ENCODE peak calls at places on chromosomes 11 and 22, in five cellular contexts. S, Q, J, X and F are unnamed samples. For H3K27me3 and H3K9me3, the result is how much of the 10 kb centered on the place peaks cover.

GRCh38 chr11:121929581-121929980 is 186.4 kb downstream of the BLID start:
- DNase-seq in S (no peak), Q (no peak), J (peak), X (no peak), F (peak)

GRCh38 chr22:31125521-31126117 is 2.9 kb downstream of the INPP5J start:
- DNase-seq in S (no peak), Q (no peak), J (no peak), X (no peak), F (no peak)

GRCh38 chr11:843818-844692 is 1.4 kb downstream of the TSPAN4 start:
- DNase-seq in S (peak), Q (no peak), J (peak), X (no peak), F (peak)

GRCh38 chr11:17014774-17015638 is 792 bp upstream of the PLEKHA7 start:
- DNase-seq in S (no peak), Q (peak), J (no peak), X (peak), F (peak)

GRCh38 chr11:282630-283360 is 4.6 kb downstream of the NLRP6 start:
- DNase-seq in S (no peak), Q (no peak), J (no peak), X (no peak), F (no peak)

GRCh38 chr22:29716814-29717213 is 3.0 kb upstream of the CABP7 start:
- DNase-seq in S (no peak), Q (no peak), J (peak), X (peak), F (peak)

GRCh38 chr11:117381481-117381880 is 53.8 kb downstream of the CEP164 start:
- DNase-seq in S (no peak), Q (no peak), J (no peak), X (no peak), F (no peak)

GRCh38 chr22:42228480-42228879 is 42.0 kb downstream of the TCF20 start:
- DNase-seq in S (no peak), Q (no peak), J (no peak), X (no peak), F (no peak)

GRCh38 chr22:32531955-32532818 is 57.6 kb downstream of the FBXO7 start:
- DNase-seq in S (peak), Q (no peak), J (peak), X (no peak), F (peak)

GRCh38 chr11:44171518-44171917 is 76.0 kb downstream of the EXT2 start:
- DNase-seq in S (no peak), Q (no peak), J (no peak), X (no peak), F (no peak)

GRCh38 chr11:60810151-60810550 is 25.0 kb downstream of the MS4A10 start:
- DNase-seq in S (no peak), Q (no peak), J (no peak), X (no peak), F (no peak)

GRCh38 chr11:30960387-30960992 is 374.3 kb upstream of the MPPED2 start:
- DNase-seq in S (no peak), Q (no peak), J (peak), X (peak), F (no peak)

GRCh38 chr11:45362636-45363035 is 76.5 kb upstream of the SYT13 start:
- DNase-seq in S (no peak), Q (no peak), J (no peak), X (no peak), F (no peak)

GRCh38 chr22:27133951-27134664 is 476.7 kb downstream of the MIAT start:
- DNase-seq in S (no peak), Q (no peak), J (peak), X (no peak), F (peak)

GRCh38 chr22:17157714-17158113 is 1.4 kb downstream of the HDHD5 start:
- DNase-seq in S (no peak), Q (no peak), J (no peak), X (no peak), F (no peak)

GRCh38 chr11:93775289-93775688 is 8.8 kb upstream of the MED17 start:
- DNase-seq in S (no peak), Q (no peak), J (no peak), X (peak), F (no peak)

GRCh38 chr11:64536396-64536935 is 54.6 kb upstream of the SLC22A12 start:
- DNase-seq in S (no peak), Q (no peak), J (peak), X (no peak), F (no peak)

GRCh38 chr22:33918676-33919590 is 1.3 kb downstream of the LARGE1 start:
- DNase-seq in S (no peak), Q (no peak), J (peak), X (no peak), F (no peak)

GRCh38 chr11:130859896-130860295 is 56.4 kb downstream of the SNX19 start:
- DNase-seq in S (no peak), Q (no peak), J (no peak), X (no peak), F (no peak)

GRCh38 chr11:2138075-2138435 is 1.1 kb downstream of the IGF2 start:
- DNase-seq in S (no peak), Q (no peak), J (no peak), X (no peak), F (no peak)

GRCh38 chr11:82718307-82718706 is 15.4 kb downstream of the FAM181B start:
- DNase-seq in S (no peak), Q (no peak), J (peak), X (peak), F (no peak)

GRCh38 chr22:26168199-26168915 is 905 bp upstream of the SEZ6L start:
- DNase-seq in S (no peak), Q (no peak), J (no peak), X (no peak), F (no peak)

GRCh38 chr11:290621-291231 is 1.8 kb downstream of the PGGHG start:
- DNase-seq in S (peak), Q (no peak), J (no peak), X (no peak), F (no peak)

GRCh38 chr11:5596611-5597201 is at the start of gene TRIM6:
- DNase-seq in S (peak), Q (no peak), J (peak), X (no peak), F (peak)

GRCh38 chr11:121716060-121716459 is 263.3 kb upstream of the SORL1-AS1 start:
- DNase-seq in S (no peak), Q (no peak), J (peak), X (no peak), F (peak)

GRCh38 chr11:57530215-57530595 is 349 bp downstream of the TIMM10 start:
- DNase-seq in S (no peak), Q (no peak), J (no peak), X (no peak), F (no peak)

GRCh38 chr11:130181295-130182272 is 22.0 kb downstream of the ST14 start:
- DNase-seq in S (no peak), Q (no peak), J (peak), X (no peak), F (peak)

GRCh38 chr11:67631853-67632174 is 2.1 kb upstream of the NUDT8 start:
- DNase-seq in S (no peak), Q (no peak), J (no peak), X (no peak), F (no peak)

GRCh38 chr11:33996498-33997454 is 54.8 kb upstream of the CAPRIN1 start:
- DNase-seq in S (no peak), Q (peak), J (peak), X (peak), F (peak)

GRCh38 chr11:76263657-76264056 is 57.4 kb upstream of the WNT11 start:
- DNase-seq in S (no peak), Q (no peak), J (no peak), X (no peak), F (no peak)
- H3K27me3 ChIP-seq in S (under half), Q (under half), J (half or more), X (under half), F (under half)

GRCh38 chr11:7516488-7516887 is 2.7 kb downstream of the PPFIBP2 start:
- DNase-seq in S (no peak), Q (no peak), J (no peak), X (no peak), F (no peak)

GRCh38 chr11:7513210-7514098 is at the start of gene PPFIBP2:
- DNase-seq in S (peak), Q (peak), J (peak), X (peak), F (peak)

GRCh38 chr11:7512525-7513209 is 1.1 kb upstream of the PPFIBP2 start:
- DNase-seq in S (peak), Q (no peak), J (no peak), X (no peak), F (peak)

GRCh38 chr11:7515544-7515943 is 1.7 kb downstream of the PPFIBP2 start:
- DNase-seq in S (no peak), Q (no peak), J (no peak), X (no peak), F (no peak)

GRCh38 chr11:7514099-7514725 is 413 bp downstream of the PPFIBP2 start:
- DNase-seq in S (no peak), Q (no peak), J (no peak), X (no peak), F (peak)
- H3K4me3 ChIP-seq in S (peak), Q (peak), J (peak), X (peak), F (peak)

GRCh38 chr22:49626361-49627216 is 201.1 kb downstream of the BRD1 start:
- DNase-seq in S (no peak), Q (no peak), J (no peak), X (no peak), F (no peak)
- H3K9me3 ChIP-seq in S (under half), Q (under half), J (under half), X (under half), F (under half)

DNA sequence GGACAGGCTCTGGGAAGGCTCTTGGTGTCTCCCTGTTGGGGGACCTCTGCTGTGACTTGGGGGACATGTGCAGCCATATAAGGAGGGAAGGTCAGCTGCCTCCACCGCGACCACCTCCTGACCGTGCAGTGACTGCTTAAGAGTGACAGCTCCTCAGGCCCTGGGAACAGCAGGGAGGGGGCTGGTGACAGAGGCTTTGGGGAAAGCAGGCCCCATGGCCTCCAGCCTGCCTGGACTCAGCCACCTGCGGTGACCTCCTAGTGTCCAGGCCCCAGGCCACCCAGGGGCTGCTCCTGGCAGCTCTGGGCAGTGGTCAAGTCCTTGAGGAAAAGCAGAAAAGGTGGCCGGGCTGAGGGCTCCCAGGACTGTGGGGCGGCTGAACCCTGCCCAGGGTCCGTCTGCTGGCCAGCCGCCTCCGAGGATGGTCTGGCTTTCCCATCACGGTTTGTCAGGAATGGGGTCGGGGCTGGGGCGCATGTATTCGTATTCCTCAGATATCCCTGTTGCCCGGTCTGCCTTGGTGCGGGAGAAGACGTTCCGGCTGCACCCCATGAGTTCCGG is 96.8 kb downstream of the WNT7B start:
- DNase-seq in S (peak), Q (no peak), J (no peak), X (no peak), F (no peak)
- H3K27me3 ChIP-seq in S (half or more), Q (under half), J (half or more), X (under half), F (under half)

DNA sequence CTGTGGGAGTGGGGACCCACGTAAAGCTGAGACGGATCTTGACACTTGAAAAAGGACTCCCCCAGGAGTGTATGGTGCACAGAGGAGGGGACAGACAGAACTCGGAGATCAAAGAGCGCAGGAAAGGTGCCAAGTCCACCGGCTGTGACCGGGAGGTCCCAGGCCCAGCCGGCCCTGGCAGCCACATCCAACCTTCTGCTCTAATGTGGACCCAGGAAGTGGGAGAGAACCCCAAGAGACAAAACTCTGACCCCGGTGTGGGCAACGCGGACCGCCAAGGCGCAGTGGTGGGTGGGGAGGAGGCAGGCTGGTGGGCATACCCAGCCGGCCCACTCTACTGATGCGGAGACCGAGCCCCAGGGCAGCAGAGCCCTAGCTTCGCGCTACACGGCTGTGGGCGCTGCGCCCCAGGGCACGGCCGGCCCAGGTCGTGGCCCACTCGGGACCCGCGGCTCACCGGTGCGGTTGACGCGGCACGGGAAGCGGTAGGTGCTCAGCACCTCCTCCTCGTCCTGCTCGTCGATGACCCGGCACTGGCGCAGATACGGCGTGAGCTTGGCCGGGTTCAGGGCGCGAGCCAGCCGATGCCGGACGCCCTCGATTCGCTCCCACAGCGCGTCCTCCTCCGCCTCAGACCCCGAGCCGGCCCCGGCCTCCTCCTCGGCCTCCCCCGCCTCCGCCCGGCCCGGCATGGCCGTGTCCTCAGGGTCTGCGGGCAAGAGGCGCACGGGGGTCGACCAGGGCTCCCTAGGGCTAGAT is 527 bp downstream of the CARD10 start:
- DNase-seq in S (no peak), Q (no peak), J (no peak), X (no peak), F (no peak)
- H3K4me3 ChIP-seq in S (peak), Q (peak), J (peak), X (peak), F (peak)

GRCh38 chr11:15268598-15268997 is 153.9 kb downstream of the INSC start:
- DNase-seq in S (no peak), Q (no peak), J (no peak), X (no peak), F (no peak)

DNA sequence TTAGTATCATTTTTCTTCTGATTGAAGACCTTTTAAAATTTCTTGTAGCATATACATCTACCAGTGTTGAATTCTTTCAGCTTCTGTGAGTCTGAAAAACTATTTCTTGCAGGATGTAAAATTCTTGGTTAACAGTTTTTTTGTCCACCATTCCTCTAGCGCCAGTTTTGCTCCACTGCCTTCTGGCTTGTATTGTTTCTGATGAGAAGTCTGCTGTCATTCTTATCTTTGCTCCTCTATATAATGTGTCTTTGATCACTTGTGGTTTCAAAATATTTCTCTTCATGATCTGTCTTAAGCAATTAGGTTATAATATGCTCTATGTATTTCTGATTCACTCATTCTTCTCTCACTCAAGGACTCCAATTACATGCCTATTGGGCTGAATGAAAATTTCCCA is 152.3 kb downstream of the INSC start:
- DNase-seq in S (no peak), Q (no peak), J (no peak), X (no peak), F (no peak)
- H3K9me3 ChIP-seq in S (under half), Q (under half), J (under half), X (under half), F (under half)

DNA sequence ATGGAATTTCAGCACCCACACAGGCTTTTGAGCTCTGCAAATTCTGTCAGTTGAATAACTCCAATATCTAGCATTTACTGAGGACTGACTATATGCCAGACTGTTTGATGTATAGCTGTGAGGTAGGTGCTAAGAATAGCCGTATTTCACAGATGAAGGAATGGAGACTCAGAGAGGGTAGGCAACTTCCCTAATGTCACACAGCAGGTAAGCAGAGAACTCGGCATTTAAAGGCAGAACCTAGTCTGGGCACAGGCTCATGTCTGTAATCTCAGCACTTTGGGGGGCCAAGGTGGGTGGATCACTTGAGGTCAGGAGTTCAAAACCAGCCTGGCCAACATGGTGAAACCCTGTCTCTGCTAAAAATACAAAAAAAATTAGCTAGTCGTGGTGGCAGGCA is 184.1 kb downstream of the BCR start:
- DNase-seq in S (no peak), Q (no peak), J (no peak), X (no peak), F (no peak)
- H3K27me3 ChIP-seq in S (under half), Q (under half), J (under half), X (under half), F (under half)